ENCODE peak calls at places on chromosome 10, in eight cellular contexts. One of them, this sample, is unnamed.

GRCh38 chr10:20616918-20617801 is 280.0 kb downstream of the NEBL start:
- DNase-seq in prostate gland: no peak
- DNase-seq in transverse colon: no peak
- DNase-seq in GM23338: no peak
- DNase-seq in breast epithelium: no peak
- DNase-seq in endothelial cell of umbilical vein: no peak
- DNase-seq in SK-N-SH: no peak
- DNase-seq in GM12892: no peak
- DNase-seq in this sample: no peak

GRCh38 chr10:93542358-93542791 is 24.1 kb upstream of the FFAR4 start:
- DNase-seq in prostate gland: no peak
- DNase-seq in transverse colon: peak
- DNase-seq in GM23338: no peak
- DNase-seq in breast epithelium: no peak
- DNase-seq in endothelial cell of umbilical vein: peak
- DNase-seq in SK-N-SH: peak
- DNase-seq in GM12892: no peak
- DNase-seq in this sample: no peak

GRCh38 chr10:3978174-3978573 is 193.2 kb upstream of the KLF6 start:
- DNase-seq in prostate gland: no peak
- DNase-seq in transverse colon: no peak
- DNase-seq in GM23338: no peak
- DNase-seq in breast epithelium: no peak
- DNase-seq in endothelial cell of umbilical vein: no peak
- DNase-seq in SK-N-SH: no peak
- DNase-seq in GM12892: no peak
- DNase-seq in this sample: no peak

GRCh38 chr10:52472406-52473146 is 158.5 kb downstream of the DKK1 start:
- DNase-seq in prostate gland: no peak
- DNase-seq in transverse colon: no peak
- DNase-seq in GM23338: no peak
- DNase-seq in breast epithelium: no peak
- DNase-seq in endothelial cell of umbilical vein: peak
- DNase-seq in SK-N-SH: no peak
- DNase-seq in GM12892: no peak
- DNase-seq in this sample: no peak

GRCh38 chr10:123882681-123883445 is 8.7 kb downstream of the CPXM2 start:
- DNase-seq in prostate gland: no peak
- DNase-seq in transverse colon: no peak
- DNase-seq in GM23338: no peak
- DNase-seq in breast epithelium: no peak
- DNase-seq in endothelial cell of umbilical vein: no peak
- DNase-seq in SK-N-SH: no peak
- DNase-seq in GM12892: no peak
- DNase-seq in this sample: no peak

GRCh38 chr10:44880090-44880715 is 30.9 kb upstream of the TMEM72 start:
- DNase-seq in prostate gland: no peak
- DNase-seq in transverse colon: no peak
- DNase-seq in GM23338: no peak
- DNase-seq in breast epithelium: no peak
- DNase-seq in endothelial cell of umbilical vein: no peak
- DNase-seq in SK-N-SH: no peak
- DNase-seq in GM12892: no peak
- DNase-seq in this sample: no peak

GRCh38 chr10:14282271-14282670 is 48.5 kb downstream of the FRMD4A start:
- DNase-seq in prostate gland: no peak
- DNase-seq in transverse colon: no peak
- DNase-seq in GM23338: no peak
- DNase-seq in breast epithelium: no peak
- DNase-seq in endothelial cell of umbilical vein: no peak
- DNase-seq in SK-N-SH: no peak
- DNase-seq in GM12892: no peak
- DNase-seq in this sample: no peak

GRCh38 chr10:70650751-70651150 is 21.6 kb upstream of the ADAMTS14 start:
- DNase-seq in prostate gland: no peak
- DNase-seq in transverse colon: no peak
- DNase-seq in GM23338: no peak
- DNase-seq in breast epithelium: no peak
- DNase-seq in endothelial cell of umbilical vein: no peak
- DNase-seq in SK-N-SH: no peak
- DNase-seq in GM12892: no peak
- DNase-seq in this sample: no peak

GRCh38 chr10:99913831-99914235 is 95.9 kb downstream of the DNMBP start:
- DNase-seq in prostate gland: peak
- DNase-seq in transverse colon: peak
- DNase-seq in GM23338: peak
- DNase-seq in breast epithelium: no peak
- DNase-seq in endothelial cell of umbilical vein: peak
- DNase-seq in SK-N-SH: no peak
- DNase-seq in GM12892: no peak
- DNase-seq in this sample: no peak

GRCh38 chr10:12801214-12802087 is 200.1 kb downstream of the CCDC3 start:
- DNase-seq in prostate gland: no peak
- DNase-seq in transverse colon: no peak
- DNase-seq in GM23338: no peak
- DNase-seq in breast epithelium: no peak
- DNase-seq in endothelial cell of umbilical vein: peak
- DNase-seq in SK-N-SH: no peak
- DNase-seq in GM12892: no peak
- DNase-seq in this sample: no peak

GRCh38 chr10:19158358-19158757 is 109.8 kb downstream of the MALRD1 start:
- DNase-seq in prostate gland: no peak
- DNase-seq in transverse colon: no peak
- DNase-seq in GM23338: no peak
- DNase-seq in breast epithelium: no peak
- DNase-seq in endothelial cell of umbilical vein: no peak
- DNase-seq in SK-N-SH: no peak
- DNase-seq in GM12892: no peak
- DNase-seq in this sample: no peak

GRCh38 chr10:133257489-133258065 is 19.1 kb downstream of the ADAM8 start:
- DNase-seq in prostate gland: peak
- DNase-seq in transverse colon: peak
- DNase-seq in GM23338: peak
- DNase-seq in breast epithelium: peak
- DNase-seq in endothelial cell of umbilical vein: peak
- DNase-seq in SK-N-SH: peak
- DNase-seq in GM12892: peak
- DNase-seq in this sample: peak

GRCh38 chr10:114538544-114538906 is 119.5 kb downstream of the ABLIM1 start:
- DNase-seq in prostate gland: peak
- DNase-seq in transverse colon: peak
- DNase-seq in GM23338: peak
- DNase-seq in breast epithelium: no peak
- DNase-seq in endothelial cell of umbilical vein: no peak
- DNase-seq in SK-N-SH: no peak
- DNase-seq in GM12892: no peak
- DNase-seq in this sample: no peak

GRCh38 chr10:119270893-119271361 is 63.6 kb downstream of the GRK5 start:
- DNase-seq in prostate gland: no peak
- DNase-seq in transverse colon: peak
- DNase-seq in GM23338: no peak
- DNase-seq in breast epithelium: peak
- DNase-seq in endothelial cell of umbilical vein: no peak
- DNase-seq in SK-N-SH: no peak
- DNase-seq in GM12892: peak
- DNase-seq in this sample: no peak
- TF ChIP-seq POLR2AphosphoS5 in prostate gland: no peak
- TF ChIP-seq POLR2AphosphoS5 in transverse colon: no peak
- TF ChIP-seq POLR2AphosphoS5 in GM23338: no peak
- TF ChIP-seq POLR2AphosphoS5 in breast epithelium: peak
- TF ChIP-seq POLR2AphosphoS5 in endothelial cell of umbilical vein: no peak
- TF ChIP-seq POLR2AphosphoS5 in SK-N-SH: no peak
- TF ChIP-seq POLR2AphosphoS5 in GM12892: peak
- TF ChIP-seq POLR2AphosphoS5 in this sample: peak

GRCh38 chr10:63521389-63522128 is at the start of gene REEP3:
- DNase-seq in prostate gland: peak
- DNase-seq in transverse colon: peak
- DNase-seq in GM23338: peak
- DNase-seq in breast epithelium: peak
- DNase-seq in endothelial cell of umbilical vein: peak
- DNase-seq in SK-N-SH: peak
- DNase-seq in GM12892: peak
- DNase-seq in this sample: peak
- TF ChIP-seq POLR2AphosphoS5 in prostate gland: no peak
- TF ChIP-seq POLR2AphosphoS5 in transverse colon: peak
- TF ChIP-seq POLR2AphosphoS5 in GM23338: peak
- TF ChIP-seq POLR2AphosphoS5 in breast epithelium: peak
- TF ChIP-seq POLR2AphosphoS5 in endothelial cell of umbilical vein: peak
- TF ChIP-seq POLR2AphosphoS5 in SK-N-SH: peak
- TF ChIP-seq POLR2AphosphoS5 in GM12892: peak
- TF ChIP-seq POLR2AphosphoS5 in this sample: peak

DNA sequence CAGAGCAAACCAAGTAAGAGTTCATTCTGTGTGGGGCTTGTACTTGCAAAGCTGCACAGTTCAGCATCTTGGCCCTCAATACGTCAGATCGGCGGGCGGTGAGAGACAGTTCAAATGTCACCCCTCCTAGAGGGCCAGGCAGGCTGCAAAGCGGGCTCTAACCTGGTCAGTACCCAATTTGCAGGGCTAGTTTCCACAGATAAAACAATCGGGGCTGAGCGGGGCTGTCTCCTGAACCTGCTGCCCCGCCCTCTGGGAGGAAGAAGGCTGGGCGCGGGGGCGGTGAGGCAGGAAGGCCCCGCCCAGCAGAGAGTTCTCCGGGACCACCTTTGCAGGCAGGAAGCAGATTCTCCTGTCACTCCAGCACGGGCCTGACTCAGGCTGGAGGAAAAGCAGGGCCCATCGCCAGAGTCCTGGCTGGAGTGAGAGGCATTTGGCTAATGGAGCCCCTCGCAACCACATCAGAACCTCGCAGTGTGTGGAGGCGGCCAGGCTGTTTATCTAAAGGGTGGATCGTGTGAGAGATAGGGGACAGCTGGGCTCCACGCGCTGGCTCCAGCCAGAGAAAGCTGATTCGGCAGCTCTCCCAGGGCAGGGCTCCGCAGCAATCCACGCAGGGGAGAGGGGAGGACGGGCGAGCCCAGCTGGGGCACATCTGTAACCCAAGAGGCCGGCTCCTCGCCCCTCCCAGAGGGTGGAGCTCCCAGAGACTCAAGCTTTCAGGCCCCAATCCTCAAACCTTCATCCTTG is 83.1 kb downstream of the SH3PXD2A start:
- DNase-seq in prostate gland: peak
- DNase-seq in transverse colon: peak
- DNase-seq in GM23338: peak
- DNase-seq in breast epithelium: peak
- DNase-seq in endothelial cell of umbilical vein: peak
- DNase-seq in SK-N-SH: peak
- DNase-seq in GM12892: peak
- DNase-seq in this sample: peak
- TF ChIP-seq POLR2AphosphoS5 in prostate gland: peak
- TF ChIP-seq POLR2AphosphoS5 in transverse colon: peak
- TF ChIP-seq POLR2AphosphoS5 in GM23338: peak
- TF ChIP-seq POLR2AphosphoS5 in breast epithelium: no peak
- TF ChIP-seq POLR2AphosphoS5 in endothelial cell of umbilical vein: peak
- TF ChIP-seq POLR2AphosphoS5 in SK-N-SH: peak
- TF ChIP-seq POLR2AphosphoS5 in GM12892: no peak
- TF ChIP-seq POLR2AphosphoS5 in this sample: peak

GRCh38 chr10:73876971-73877370 is 2.6 kb upstream of the CAMK2G start:
- DNase-seq in prostate gland: no peak
- DNase-seq in transverse colon: no peak
- DNase-seq in GM23338: no peak
- DNase-seq in breast epithelium: no peak
- DNase-seq in endothelial cell of umbilical vein: no peak
- DNase-seq in SK-N-SH: no peak
- DNase-seq in GM12892: no peak
- DNase-seq in this sample: no peak

GRCh38 chr10:73877533-73878160 is 3.3 kb upstream of the CAMK2G start:
- DNase-seq in prostate gland: no peak
- DNase-seq in transverse colon: no peak
- DNase-seq in GM23338: no peak
- DNase-seq in breast epithelium: no peak
- DNase-seq in endothelial cell of umbilical vein: no peak
- DNase-seq in SK-N-SH: no peak
- DNase-seq in GM12892: no peak
- DNase-seq in this sample: no peak

GRCh38 chr10:73878365-73878764 is 4.0 kb upstream of the CAMK2G start:
- DNase-seq in prostate gland: no peak
- DNase-seq in transverse colon: no peak
- DNase-seq in GM23338: no peak
- DNase-seq in breast epithelium: no peak
- DNase-seq in endothelial cell of umbilical vein: no peak
- DNase-seq in SK-N-SH: no peak
- DNase-seq in GM12892: no peak
- DNase-seq in this sample: no peak

GRCh38 chr10:73881221-73881919 is 7.0 kb upstream of the CAMK2G start:
- DNase-seq in prostate gland: no peak
- DNase-seq in transverse colon: no peak
- DNase-seq in GM23338: no peak
- DNase-seq in breast epithelium: no peak
- DNase-seq in endothelial cell of umbilical vein: no peak
- DNase-seq in SK-N-SH: no peak
- DNase-seq in GM12892: no peak
- DNase-seq in this sample: no peak

DNA sequence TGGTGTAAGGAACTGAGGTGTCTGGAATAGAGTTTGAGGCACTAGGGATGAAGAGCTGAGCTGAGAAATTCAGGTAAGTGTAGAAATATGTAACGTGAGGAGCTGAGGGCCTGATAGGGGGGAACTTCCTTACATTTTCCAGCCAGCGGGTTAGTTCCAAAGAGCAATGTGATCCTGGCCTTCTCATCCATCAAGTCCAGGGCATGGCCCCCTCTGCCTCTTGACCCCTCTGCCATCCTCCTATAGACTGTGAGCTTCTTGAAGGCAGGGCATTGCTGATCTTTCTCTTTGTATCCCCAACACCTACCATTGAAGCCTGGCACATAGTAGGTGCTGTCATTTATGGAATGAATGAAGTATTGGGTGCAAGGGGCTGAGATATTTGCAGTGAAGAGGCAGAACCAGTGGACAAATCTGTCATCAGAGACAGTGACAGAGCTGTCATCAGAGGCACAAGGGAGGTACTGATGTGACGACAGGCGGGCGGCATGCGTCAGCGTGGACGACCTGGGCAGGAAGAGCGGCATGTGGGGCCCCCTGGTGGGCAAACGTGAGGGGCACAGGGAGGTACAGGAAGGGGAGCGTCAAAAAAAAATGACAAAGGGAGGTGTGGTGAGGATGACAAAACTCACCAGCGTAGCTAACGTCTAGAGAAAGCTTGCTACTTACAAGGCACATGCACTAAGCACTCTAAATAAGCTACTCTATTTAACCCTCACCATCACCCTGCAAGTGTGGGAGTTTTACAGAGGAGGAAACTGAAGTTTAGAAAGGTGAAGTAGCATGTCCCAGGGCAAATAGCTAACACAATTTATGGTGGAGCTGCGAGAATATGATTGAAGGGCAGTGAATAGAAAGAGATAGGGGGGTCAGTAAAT is 5.2 kb upstream of the CAMK2G start:
- DNase-seq in prostate gland: peak
- DNase-seq in transverse colon: peak
- DNase-seq in GM23338: peak
- DNase-seq in breast epithelium: peak
- DNase-seq in endothelial cell of umbilical vein: peak
- DNase-seq in SK-N-SH: peak
- DNase-seq in GM12892: peak
- DNase-seq in this sample: peak
- TF ChIP-seq POLR2AphosphoS5 in prostate gland: peak
- TF ChIP-seq POLR2AphosphoS5 in transverse colon: peak
- TF ChIP-seq POLR2AphosphoS5 in GM23338: no peak
- TF ChIP-seq POLR2AphosphoS5 in breast epithelium: peak
- TF ChIP-seq POLR2AphosphoS5 in endothelial cell of umbilical vein: peak
- TF ChIP-seq POLR2AphosphoS5 in SK-N-SH: no peak
- TF ChIP-seq POLR2AphosphoS5 in GM12892: no peak
- TF ChIP-seq POLR2AphosphoS5 in this sample: no peak

This sample was measured in sigmoid colon.